ENCODE peak calls at places on chromosome 12, in eight cellular contexts. P, X, G, U, J, R, Y and A are unnamed samples.

GRCh38 chr12:49649892-49650291 is 26.5 kb downstream of the PRPF40B start:
- DNase-seq in G (no peak), Y (no peak), U (no peak), R (no peak), J (no peak), P (no peak), X (no peak), A (no peak)

GRCh38 chr12:78398750-78399149 is 465.8 kb upstream of the SYT1 start:
- DNase-seq in P (no peak), J (no peak), U (no peak), X (no peak), Y (no peak), G (no peak), R (no peak), A (no peak)

GRCh38 chr12:78229491-78230209 is 399.0 kb downstream of the NAV3 start:
- DNase-seq in X (no peak), R (no peak), J (no peak), G (peak), P (peak), U (peak), Y (peak), A (no peak)

GRCh38 chr12:105090361-105090760 is 6.1 kb upstream of the ALDH1L2 start:
- DNase-seq in P (no peak), Y (no peak), R (no peak), J (no peak), U (no peak), G (no peak), X (no peak), A (no peak)

GRCh38 chr12:75564821-75565220 is 53.4 kb upstream of the KRR1 start:
- DNase-seq in P (no peak), J (no peak), G (no peak), U (no peak), R (no peak), Y (no peak), X (no peak), A (no peak)

GRCh38 chr12:67807808-67808207 is 159.3 kb downstream of the DYRK2 start:
- DNase-seq in P (no peak), U (no peak), Y (no peak), R (no peak), X (no peak), J (no peak), G (no peak), A (no peak)

GRCh38 chr12:8018666-8019581 is 13.6 kb upstream of the FOXJ2 start:
- DNase-seq in U (no peak), R (no peak), J (no peak), Y (no peak), G (no peak), X (no peak), P (peak), A (no peak)

GRCh38 chr12:25583545-25583944 is 30.5 kb upstream of the LMNTD1 start:
- DNase-seq in J (no peak), P (no peak), U (no peak), X (peak), R (no peak), Y (no peak), G (peak), A (no peak)

GRCh38 chr12:103924761-103925641 is 5.2 kb upstream of the HSP90B1 start:
- DNase-seq in P (peak), G (no peak), X (no peak), Y (no peak), U (no peak), R (peak), J (no peak), A (no peak)

GRCh38 chr12:112112423-112113132 is 4.0 kb upstream of the NAA25 start:
- DNase-seq in U (no peak), Y (peak), X (no peak), J (peak), G (no peak), P (no peak), R (no peak), A (peak)

GRCh38 chr12:66409195-66409871 is 107.0 kb downstream of the HELB start:
- DNase-seq in U (no peak), J (no peak), X (no peak), P (peak), Y (peak), G (peak), R (no peak), A (no peak)

GRCh38 chr12:14995583-14996425 is 23.0 kb downstream of the PDE6H start:
- DNase-seq in J (no peak), R (no peak), Y (no peak), X (no peak), P (peak), U (no peak), G (no peak), A (no peak)

GRCh38 chr12:48924617-48925217 is 575 bp downstream of the FKBP11 start:
- DNase-seq in P (no peak), X (peak), R (peak), U (peak), Y (peak), J (no peak), G (peak), A (peak)

GRCh38 chr12:713281-713875 is 39.0 kb upstream of the WNK1 start:
- DNase-seq in R (no peak), J (no peak), X (no peak), Y (no peak), G (no peak), P (no peak), U (no peak), A (no peak)

GRCh38 chr12:716506-716905 is 35.9 kb upstream of the WNK1 start:
- DNase-seq in X (no peak), R (no peak), U (no peak), P (no peak), J (no peak), G (no peak), Y (no peak), A (no peak)

GRCh38 chr12:709631-710030 is 42.7 kb upstream of the WNK1 start:
- DNase-seq in R (no peak), X (no peak), P (no peak), G (no peak), Y (no peak), J (no peak), U (no peak), A (no peak)

DNA sequence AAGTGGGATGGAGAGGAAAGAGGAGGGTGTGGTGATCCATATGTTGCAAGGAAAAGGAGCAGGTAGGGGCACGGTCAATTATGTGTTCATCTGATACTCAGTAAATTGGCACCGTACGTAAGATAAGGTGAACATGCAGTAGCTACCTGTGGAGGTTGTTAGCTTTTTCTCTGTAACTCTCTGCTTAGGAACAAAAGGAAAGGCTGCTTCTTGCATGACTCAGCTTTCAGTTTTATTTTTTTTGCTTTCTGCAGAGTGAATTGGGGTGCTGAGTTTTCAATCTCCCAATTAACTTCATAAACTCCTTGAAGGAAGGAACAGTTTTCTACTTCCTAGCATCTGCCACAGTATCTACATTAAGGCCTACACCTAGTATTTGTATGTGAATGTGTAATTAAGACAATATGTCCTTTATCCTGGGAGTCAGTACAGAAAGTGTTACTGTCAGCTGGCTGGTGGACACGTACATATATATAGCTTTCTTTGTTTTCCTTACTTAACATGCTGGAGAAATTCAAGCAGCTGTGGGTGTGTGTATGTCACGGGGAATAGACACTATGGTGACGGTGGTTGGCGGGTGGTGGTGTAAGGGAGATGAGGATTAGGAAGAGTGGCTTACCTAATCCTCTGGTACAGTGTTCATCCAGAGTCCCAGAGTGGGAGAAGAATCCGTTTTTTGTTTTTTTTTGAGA is 40.1 kb upstream of the WNK1 start:
- DNase-seq in R (no peak), U (no peak), G (no peak), X (no peak), P (no peak), Y (no peak), J (no peak), A (no peak)
- TF ChIP-seq POLR2A in R (no peak), U (no peak), G (no peak), X (no peak), P (no peak), Y (no peak), J (no peak), A (no peak)

GRCh38 chr12:52061470-52062166 is 8.2 kb upstream of the ATG101 start:
- DNase-seq in U (no peak), X (peak), R (no peak), Y (no peak), G (no peak), J (no peak), P (no peak), A (no peak)

GRCh38 chr12:52066346-52067080 is 3.3 kb upstream of the ATG101 start:
- DNase-seq in Y (no peak), G (no peak), P (peak), U (no peak), R (no peak), J (no peak), X (no peak), A (no peak)

GRCh38 chr12:52062167-52063080 is 7.4 kb upstream of the ATG101 start:
- DNase-seq in P (no peak), G (no peak), Y (no peak), J (no peak), X (peak), R (no peak), U (no peak), A (no peak)

GRCh38 chr12:52063081-52063985 is 6.4 kb upstream of the ATG101 start:
- DNase-seq in U (no peak), G (peak), X (peak), P (no peak), Y (no peak), J (no peak), R (peak), A (no peak)

GRCh38 chr12:52063986-52064649 is 5.7 kb upstream of the ATG101 start:
- DNase-seq in X (peak), Y (no peak), U (peak), G (peak), P (no peak), J (no peak), R (peak), A (no peak)
- TF ChIP-seq POLR2A in X (no peak), Y (no peak), U (no peak), G (no peak), P (no peak), J (no peak), R (peak), A (no peak)

GRCh38 chr12:115319641-115320040 is 635.7 kb upstream of the TBX3 start:
- DNase-seq in X (no peak), P (no peak), Y (no peak), J (no peak), G (no peak), R (no peak), U (no peak), A (no peak)
- TF ChIP-seq POLR2A in X (no peak), P (no peak), Y (no peak), J (no peak), G (no peak), R (no peak), U (no peak), A (no peak)

DNA sequence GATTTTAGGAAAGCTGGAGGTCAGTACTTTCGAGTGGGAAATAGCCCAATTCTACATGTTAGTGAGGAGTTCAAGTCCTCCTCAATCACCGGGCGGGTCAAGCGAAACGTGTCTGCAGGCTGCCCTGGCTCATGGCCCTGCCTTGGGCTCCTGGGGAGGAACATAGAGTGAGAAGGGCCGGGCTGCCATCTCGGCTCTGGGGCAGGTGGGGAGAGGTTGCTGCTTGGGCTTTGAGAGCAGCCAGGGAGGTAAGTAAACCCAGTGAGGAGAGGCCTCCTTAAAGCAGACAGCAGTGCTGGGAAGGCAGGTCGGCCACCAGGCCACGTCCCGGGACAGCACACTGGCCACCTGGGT is 32.0 kb upstream of the UBC start:
- DNase-seq in X (no peak), P (no peak), R (no peak), G (no peak), U (no peak), Y (no peak), J (no peak), A (no peak)
- TF ChIP-seq POLR2A in X (no peak), P (no peak), R (no peak), G (no peak), U (no peak), Y (no peak), J (no peak), A (no peak)